ENCODE peak calls at places on chromosomes 4 and X, in ten cellular contexts. D is activated CD8-positive, alpha-beta memory T cell treated with anti-CD3 and anti-CD28 coated beads for 48 hours; I is frontal cortex; S is activated CD8-positive, alpha-beta T cell treated with anti-CD3 and anti-CD28 coated beads for 36 hours; P is T-helper 2 cell; E is activated T-cell treated with anti-CD3 and anti-CD28 coated beads, Interleukin-2, amount 50 U/mL, for 1 hour; V is HTR-8/SVneo; Z is head of caudate nucleus; R is germinal center; A is astrocyte of the hippocampus. K is an unnamed sample.
A peak's percentile ranks its signal among the peaks of the same experiment; 100 is the strongest.

GRCh38 chr4:128663325-128663724 is 146.2 kb upstream of the JADE1 start:
- DNase-seq in A (no peak), D (no peak), R (no peak), P (peak; percentile 83), E (no peak), V (no peak), Z (no peak), S (peak; percentile 9), I (no peak), K (no peak)

GRCh38 chrX:152638443-152638904 is 779 bp downstream of the GABRQ start:
- DNase-seq in S (no peak), V (no peak), I (no peak), D (no peak), E (no peak), Z (no peak), R (no peak), P (no peak), A (no peak), K (no peak)

GRCh38 chr4:77184018-77184417 is 27.0 kb downstream of the CCNG2 start:
- DNase-seq in S (no peak), A (no peak), I (no peak), V (no peak), D (no peak), P (no peak), R (no peak), E (no peak), Z (no peak), K (no peak)

GRCh38 chr4:111475001-111475400 is 670.3 kb upstream of the FAM241A start:
- DNase-seq in V (peak; percentile 1), Z (peak; percentile 33), S (no peak), D (no peak), E (no peak), A (peak; percentile 66), P (no peak), R (no peak), I (no peak), K (no peak)

GRCh38 chr4:81472249-81473085 is 760 bp upstream of the RASGEF1B start:
- DNase-seq in I (peak; percentile 48), R (peak; percentile 82), D (no peak), Z (peak; percentile 51), P (peak; percentile 55), E (no peak), V (no peak), A (no peak), S (peak; percentile 67), K (peak; percentile 59)

GRCh38 chr4:164177186-164177585 is 576.7 kb upstream of the SMIM31 start:
- DNase-seq in P (no peak), I (no peak), D (no peak), V (no peak), Z (peak; percentile 19), S (no peak), R (no peak), A (peak; percentile 6), E (no peak), K (no peak)

GRCh38 chrX:115595049-115595448 is 34.1 kb downstream of the PLS3 start:
- DNase-seq in I (no peak), A (no peak), P (no peak), R (no peak), V (no peak), S (no peak), Z (no peak), E (no peak), D (no peak), K (no peak)

GRCh38 chr4:147843162-147843561 is 111.3 kb downstream of the ARHGAP10 start:
- DNase-seq in A (no peak), E (no peak), V (peak; percentile 32), Z (no peak), I (no peak), D (no peak), P (peak; percentile 52), S (peak; percentile 43), R (peak; percentile 64), K (no peak)

GRCh38 chr4:183940807-183941310 is 35.8 kb downstream of the STOX2 start:
- DNase-seq in I (no peak), A (no peak), R (no peak), E (no peak), S (no peak), P (peak; percentile 13), D (no peak), Z (no peak), V (no peak), K (no peak)

GRCh38 chr4:150746156-150746555 is 164.2 kb downstream of the MAB21L2 start:
- DNase-seq in A (peak; percentile 55), P (no peak), D (no peak), S (no peak), E (no peak), R (no peak), I (no peak), Z (no peak), V (peak; percentile 30), K (no peak)

GRCh38 chr4:77697860-77698599 is 92.4 kb downstream of the CXCL13 start:
- DNase-seq in D (no peak), P (peak; percentile 27), E (no peak), A (peak; percentile 81), Z (peak; percentile 62), I (no peak), R (peak; percentile 3), V (peak; percentile 19), S (no peak), K (no peak)

GRCh38 chr4:95431678-95432077 is 117.1 kb downstream of the UNC5C start:
- DNase-seq in D (no peak), E (no peak), S (no peak), Z (no peak), I (no peak), R (no peak), V (no peak), P (no peak), A (peak; percentile 45), K (no peak)

GRCh38 chr4:99447079-99447478 is 11.9 kb upstream of the ADH7 start:
- DNase-seq in Z (no peak), E (no peak), D (no peak), V (no peak), I (no peak), S (peak; percentile 46), P (peak; percentile 79), A (peak; percentile 84), R (no peak), K (no peak)

GRCh38 chr4:76023381-76023780 is at the start of gene CXCL10:
- DNase-seq in D (no peak), S (no peak), P (no peak), R (no peak), V (no peak), I (no peak), Z (no peak), E (no peak), A (peak; percentile 17), K (no peak)

GRCh38 chr4:55125087-55125721 is at the start of gene KDR:
- DNase-seq in R (peak; percentile 7), Z (peak; percentile 21), A (peak; percentile 83), I (no peak), E (no peak), D (no peak), S (no peak), V (peak; percentile 15), P (no peak), K (peak; percentile 23)

K was measured in breast epithelium.